ENCODE peak calls at places on chromosomes 13 and 19, in seven cellular contexts. V is GM04503; T is SK-N-MC; R is trophoblast cell; L is activated T-helper 2 cell treated with anti-CD3 and anti-CD28 coated beads, Interferon-gamma antibody, Interleukin-2, Interleukin-4, amounts not matched to agents 10 μg/mL and 5 μg/mL and 100 μg/mL, durations not matched to agents 14 hours and 24 hours and 36 hours; N is GM20000; K is activated gamma-delta T cell treated with anti-CD3 and anti-CD28 coated beads, Interleukin-2, amount 50 U/mL, for 16 hours. P is an unnamed sample.

GRCh38 chr19:20482721-20483120 is 82.9 kb downstream of the ZNF737 start:
- DNase-seq in V (no peak), T (no peak), R (no peak), L (no peak), N (no peak), K (no peak), P (no peak)

GRCh38 chr13:97076898-97077297 is 82.6 kb upstream of the OXGR1 start:
- DNase-seq in V (no peak), T (no peak), R (peak; percentile 89), L (no peak), N (no peak), K (no peak), P (no peak)

GRCh38 chr13:32316030-32316344 is 679 bp downstream of the BRCA2 start:
- DNase-seq in V (no peak), T (no peak), R (no peak), L (no peak), N (peak; percentile 48), K (no peak), P (no peak)

GRCh38 chr19:8449830-8450229 is 5.1 kb downstream of the HNRNPM start:
- DNase-seq in V (no peak), T (no peak), R (peak; percentile 80), L (no peak), N (no peak), K (no peak), P (no peak)

GRCh38 chr19:16136185-16137067 is 7.1 kb upstream of the HSH2D start:
- DNase-seq in V (no peak), T (no peak), R (no peak), L (no peak), N (no peak), K (no peak), P (no peak)

GRCh38 chr19:43476606-43477005 is 11.2 kb upstream of the LYPD3 start:
- DNase-seq in V (peak; percentile 95), T (no peak), R (peak; percentile 24), L (no peak), N (no peak), K (no peak), P (no peak)

GRCh38 chr19:50750010-50750409 is 20.3 kb upstream of the GPR32 start:
- DNase-seq in V (no peak), T (no peak), R (peak; percentile 32), L (no peak), N (no peak), K (no peak), P (no peak)

GRCh38 chr19:18396471-18397241 is 766 bp downstream of the LRRC25 start:
- DNase-seq in V (no peak), T (no peak), R (no peak), L (no peak), N (no peak), K (no peak), P (no peak)

GRCh38 chr19:17929056-17929455 is 3.8 kb upstream of the CCDC124 start:
- DNase-seq in V (no peak), T (no peak), R (no peak), L (no peak), N (peak; percentile 72), K (no peak), P (no peak)

GRCh38 chr13:89688908-89689307 is 1658.6 kb upstream of the MIR17HG start:
- DNase-seq in V (no peak), T (no peak), R (no peak), L (no peak), N (no peak), K (no peak), P (no peak)

GRCh38 chr19:30070970-30071632 is 129.1 kb downstream of the URI1 start:
- DNase-seq in V (no peak), T (no peak), R (no peak), L (no peak), N (no peak), K (no peak), P (no peak)

GRCh38 chr19:3073931-3074595 is 11.8 kb upstream of the TLE5 start:
- DNase-seq in V (no peak), T (no peak), R (no peak), L (no peak), N (no peak), K (no peak), P (no peak)

GRCh38 chr13:94713556-94714182 is 1.3 kb upstream of the SOX21 start:
- DNase-seq in V (no peak), T (no peak), R (no peak), L (no peak), N (no peak), K (no peak), P (no peak)

GRCh38 chr19:40744554-40745401 is 5.5 kb downstream of the ACTMAP start:
- DNase-seq in V (no peak), T (no peak), R (peak; percentile 71), L (no peak), N (peak; percentile 42), K (no peak), P (no peak)

GRCh38 chr19:39843919-39844793 is 2.0 kb downstream of the FBL start:
- DNase-seq in V (no peak), T (no peak), R (peak; percentile 81), L (no peak), N (peak; percentile 68), K (no peak), P (no peak)

GRCh38 chr13:109760372-109760771 is 26.0 kb downstream of the IRS2 start:
- DNase-seq in V (no peak), T (no peak), R (no peak), L (no peak), N (no peak), K (no peak), P (no peak)

GRCh38 chr13:46288570-46289259 is 77.0 kb downstream of the LRRC63 start:
- DNase-seq in V (no peak), T (peak; percentile 75), R (peak; percentile 71), L (no peak), N (peak; percentile 58), K (no peak), P (peak; percentile 45)

GRCh38 chr19:45075215-45076028 is 856 bp downstream of the ZNF296 start:
- DNase-seq in V (no peak), T (no peak), R (peak; percentile 26), L (peak; percentile 39), N (peak; percentile 98), K (no peak), P (peak; percentile 81)

GRCh38 chr13:104854007-104854406 is 1681.5 kb downstream of the EFNB2 start:
- DNase-seq in V (no peak), T (no peak), R (no peak), L (no peak), N (no peak), K (no peak), P (no peak)

GRCh38 chr19:18637644-18638630 is 1.1 kb downstream of the KLHL26 start:
- DNase-seq in V (no peak), T (no peak), R (peak; percentile 47), L (no peak), N (no peak), K (no peak), P (peak; percentile 4)

GRCh38 chr19:17889609-17890214 is 18.0 kb downstream of the SLC5A5 start:
- DNase-seq in V (no peak), T (no peak), R (peak; percentile 65), L (no peak), N (peak; percentile 38), K (no peak), P (no peak)

GRCh38 chr19:6694147-6694815 is 24.3 kb upstream of the TNFSF14 start:
- DNase-seq in V (no peak), T (no peak), R (no peak), L (no peak), N (no peak), K (no peak), P (no peak)

GRCh38 chr19:4980087-4980486 is 11.2 kb downstream of the KDM4B start:
- DNase-seq in V (no peak), T (no peak), R (peak; percentile 98), L (no peak), N (no peak), K (no peak), P (no peak)

GRCh38 chr13:106566682-106567420 is 1.1 kb downstream of the ARGLU1 start:
- DNase-seq in V (no peak), T (no peak), R (peak; percentile 65), L (peak; percentile 30), N (peak; percentile 71), K (no peak), P (peak; percentile 58)

GRCh38 chr13:111893071-111893606 is 173.8 kb upstream of the SOX1 start:
- DNase-seq in V (no peak), T (no peak), R (no peak), L (no peak), N (no peak), K (no peak), P (no peak)

GRCh38 chr19:35545855-35546381 is 492 bp downstream of the TMEM147 start:
- DNase-seq in V (no peak), T (no peak), R (peak; percentile 50), L (peak; percentile 52), N (peak; percentile 82), K (peak; percentile 17), P (no peak)